ENCODE peak calls at places on chromosomes 3 and 15, in five cellular contexts. D is effector CD4-positive, alpha-beta T cell; T is HFF-Myc; F is hypothalamus; K is astrocyte of the spinal cord. C is an unnamed sample.

GRCh38 chr3:105561875-105562274 is 195.2 kb downstream of the ALCAM start:
- DNase-seq in D (no peak), T (no peak), F (no peak), K (no peak), C (no peak)

GRCh38 chr15:38648116-38648843 is 83.7 kb upstream of the RASGRP1 start:
- DNase-seq in D (no peak), T (no peak), F (no peak), K (no peak), C (no peak)

GRCh38 chr3:168088106-168088722 is 7.5 kb downstream of the GOLIM4 start:
- DNase-seq in D (no peak), T (no peak), F (no peak), K (no peak), C (no peak)

GRCh38 chr3:192942625-192943024 is 25.0 kb upstream of the MB21D2 start:
- DNase-seq in D (no peak), T (no peak), F (no peak), K (no peak), C (no peak)

GRCh38 chr15:52491460-52491859 is 37.2 kb downstream of the MYO5A start:
- DNase-seq in D (no peak), T (no peak), F (no peak), K (peak), C (no peak)

GRCh38 chr3:15872807-15873206 is 75.0 kb upstream of the ANKRD28 start:
- DNase-seq in D (no peak), T (no peak), F (no peak), K (no peak), C (no peak)

GRCh38 chr3:27978440-27978839 is 256.3 kb upstream of the EOMES start:
- DNase-seq in D (no peak), T (no peak), F (no peak), K (peak), C (no peak)

GRCh38 chr15:70538278-70538677 is 225.1 kb downstream of the UACA start:
- DNase-seq in D (no peak), T (no peak), F (no peak), K (no peak), C (no peak)

GRCh38 chr3:190696777-190697501 is 165.6 kb downstream of the GMNC start:
- DNase-seq in D (no peak), T (peak), F (no peak), K (peak), C (no peak)

C was measured in T follicular helper cell.